ENCODE peak calls at places on chromosomes 2 and 18, in six cellular contexts. One of them, this sample, is unnamed. For H3K27me3, the result is how much of the 10 kb centered on the place peaks cover.

GRCh38 chr2:120820263-120820884 is 84.7 kb downstream of the GLI2 start:
- DNase-seq in gastrocnemius medialis: no peak
- DNase-seq in GM23338: no peak
- DNase-seq in prostate gland: no peak
- DNase-seq in GM23248: peak
- DNase-seq in colonic mucosa: no peak
- DNase-seq in this sample: peak

GRCh38 chr18:60984496-60984895 is 348.7 kb upstream of the CDH20 start:
- DNase-seq in gastrocnemius medialis: no peak
- DNase-seq in prostate gland: no peak
- DNase-seq in colonic mucosa: no peak
- DNase-seq in GM23248: no peak
- DNase-seq in GM23338: no peak
- DNase-seq in this sample: no peak

GRCh38 chr2:101173707-101174295 is 22.6 kb upstream of the TBC1D8 start:
- DNase-seq in prostate gland: no peak
- DNase-seq in GM23338: no peak
- DNase-seq in colonic mucosa: peak
- DNase-seq in gastrocnemius medialis: no peak
- DNase-seq in GM23248: no peak
- DNase-seq in this sample: no peak

GRCh38 chr2:207385903-207386302 is 143.9 kb upstream of the CREB1 start:
- DNase-seq in GM23338: no peak
- DNase-seq in colonic mucosa: no peak
- DNase-seq in prostate gland: no peak
- DNase-seq in gastrocnemius medialis: no peak
- DNase-seq in GM23248: peak
- DNase-seq in this sample: no peak

GRCh38 chr2:105575626-105576025 is 169.1 kb upstream of the NCK2 start:
- DNase-seq in prostate gland: no peak
- DNase-seq in gastrocnemius medialis: no peak
- DNase-seq in GM23248: peak
- DNase-seq in colonic mucosa: no peak
- DNase-seq in GM23338: no peak
- DNase-seq in this sample: no peak

GRCh38 chr18:31723998-31724711 is 36.5 kb downstream of the SLC25A52 start:
- DNase-seq in GM23248: peak
- DNase-seq in prostate gland: peak
- DNase-seq in gastrocnemius medialis: no peak
- DNase-seq in colonic mucosa: no peak
- DNase-seq in GM23338: no peak
- DNase-seq in this sample: no peak

GRCh38 chr2:44016282-44016681 is 20.5 kb upstream of the LRPPRC start:
- DNase-seq in prostate gland: no peak
- DNase-seq in GM23248: peak
- DNase-seq in GM23338: peak
- DNase-seq in gastrocnemius medialis: no peak
- DNase-seq in colonic mucosa: peak
- DNase-seq in this sample: peak

GRCh38 chr2:148533685-148534084 is 110.9 kb upstream of the EPC2 start:
- DNase-seq in GM23248: no peak
- DNase-seq in gastrocnemius medialis: no peak
- DNase-seq in colonic mucosa: no peak
- DNase-seq in GM23338: no peak
- DNase-seq in prostate gland: no peak
- DNase-seq in this sample: no peak

GRCh38 chr2:204863351-204863750 is 318.1 kb downstream of the PARD3B start:
- DNase-seq in prostate gland: no peak
- DNase-seq in colonic mucosa: no peak
- DNase-seq in GM23338: no peak
- DNase-seq in gastrocnemius medialis: no peak
- DNase-seq in GM23248: no peak
- DNase-seq in this sample: no peak

GRCh38 chr2:199148076-199148845 is 309.5 kb downstream of the SATB2 start:
- DNase-seq in GM23248: peak
- DNase-seq in colonic mucosa: no peak
- DNase-seq in GM23338: no peak
- DNase-seq in gastrocnemius medialis: no peak
- DNase-seq in prostate gland: no peak
- DNase-seq in this sample: no peak

GRCh38 chr2:73821227-73821626 is 7.5 kb upstream of the STAMBP start:
- DNase-seq in prostate gland: no peak
- DNase-seq in GM23338: no peak
- DNase-seq in colonic mucosa: no peak
- DNase-seq in gastrocnemius medialis: no peak
- DNase-seq in GM23248: no peak
- DNase-seq in this sample: no peak

GRCh38 chr2:59301466-59302402 is 1060.6 kb upstream of the FANCL start:
- DNase-seq in GM23248: peak
- DNase-seq in GM23338: peak
- DNase-seq in colonic mucosa: peak
- DNase-seq in prostate gland: peak
- DNase-seq in gastrocnemius medialis: no peak
- DNase-seq in this sample: peak

GRCh38 chr2:219951111-219951510 is 323.7 kb downstream of the SLC4A3 start:
- DNase-seq in colonic mucosa: no peak
- DNase-seq in gastrocnemius medialis: no peak
- DNase-seq in GM23338: no peak
- DNase-seq in GM23248: no peak
- DNase-seq in prostate gland: no peak
- DNase-seq in this sample: no peak

GRCh38 chr2:41994177-41994576 is 53.6 kb upstream of the PKDCC start:
- DNase-seq in colonic mucosa: no peak
- DNase-seq in prostate gland: no peak
- DNase-seq in GM23338: no peak
- DNase-seq in GM23248: peak
- DNase-seq in gastrocnemius medialis: no peak
- DNase-seq in this sample: no peak

GRCh38 chr2:151878655-151879563 is 50.7 kb upstream of the ARL5A start:
- DNase-seq in gastrocnemius medialis: no peak
- DNase-seq in prostate gland: no peak
- DNase-seq in colonic mucosa: no peak
- DNase-seq in GM23248: peak
- DNase-seq in GM23338: no peak
- DNase-seq in this sample: no peak

GRCh38 chr2:25091265-25091664 is 49.4 kb downstream of the EFR3B start:
- DNase-seq in GM23248: no peak
- DNase-seq in prostate gland: no peak
- DNase-seq in gastrocnemius medialis: no peak
- DNase-seq in GM23338: no peak
- DNase-seq in colonic mucosa: no peak
- DNase-seq in this sample: no peak

GRCh38 chr2:198880986-198881385 is 576.8 kb downstream of the SATB2 start:
- DNase-seq in colonic mucosa: no peak
- DNase-seq in GM23338: no peak
- DNase-seq in prostate gland: no peak
- DNase-seq in GM23248: no peak
- DNase-seq in gastrocnemius medialis: no peak
- DNase-seq in this sample: no peak

GRCh38 chr18:79704631-79705030 is 25.0 kb downstream of the CTDP1 start:
- DNase-seq in colonic mucosa: no peak
- DNase-seq in prostate gland: no peak
- DNase-seq in GM23248: no peak
- DNase-seq in GM23338: no peak
- DNase-seq in gastrocnemius medialis: no peak
- DNase-seq in this sample: no peak

GRCh38 chr2:97911210-97911921 is 84.4 kb downstream of the TMEM131 start:
- DNase-seq in GM23338: no peak
- DNase-seq in GM23248: peak
- DNase-seq in colonic mucosa: no peak
- DNase-seq in prostate gland: no peak
- DNase-seq in gastrocnemius medialis: no peak
- DNase-seq in this sample: no peak

GRCh38 chr2:36348721-36349120 is 6.9 kb upstream of the CRIM1 start:
- DNase-seq in GM23248: no peak
- DNase-seq in gastrocnemius medialis: no peak
- DNase-seq in colonic mucosa: no peak
- DNase-seq in GM23338: no peak
- DNase-seq in prostate gland: no peak
- DNase-seq in this sample: no peak

GRCh38 chr2:8303322-8303832 is 378.5 kb upstream of the ID2 start:
- DNase-seq in gastrocnemius medialis: peak
- DNase-seq in prostate gland: peak
- DNase-seq in colonic mucosa: peak
- DNase-seq in GM23248: no peak
- DNase-seq in GM23338: no peak
- DNase-seq in this sample: no peak

GRCh38 chr2:237665713-237666143 is 38.3 kb downstream of the LRRFIP1 start:
- DNase-seq in prostate gland: no peak
- DNase-seq in GM23338: peak
- DNase-seq in GM23248: no peak
- DNase-seq in colonic mucosa: no peak
- DNase-seq in gastrocnemius medialis: no peak
- DNase-seq in this sample: peak

GRCh38 chr2:33633295-33633694 is 34.2 kb upstream of the FAM98A start:
- DNase-seq in prostate gland: no peak
- DNase-seq in GM23338: no peak
- DNase-seq in colonic mucosa: no peak
- DNase-seq in GM23248: no peak
- DNase-seq in gastrocnemius medialis: no peak
- DNase-seq in this sample: no peak

GRCh38 chr2:31893093-31893492 is 117.7 kb downstream of the MEMO1 start:
- DNase-seq in colonic mucosa: no peak
- DNase-seq in GM23248: no peak
- DNase-seq in gastrocnemius medialis: no peak
- DNase-seq in prostate gland: no peak
- DNase-seq in GM23338: peak
- DNase-seq in this sample: no peak

GRCh38 chr2:214126135-214126534 is 284.7 kb upstream of the VWC2L start:
- DNase-seq in GM23338: peak
- DNase-seq in colonic mucosa: no peak
- DNase-seq in gastrocnemius medialis: no peak
- DNase-seq in GM23248: peak
- DNase-seq in prostate gland: no peak
- DNase-seq in this sample: no peak

GRCh38 chr2:106339156-106339555 is 129.1 kb downstream of the RGPD3 start:
- DNase-seq in colonic mucosa: no peak
- DNase-seq in gastrocnemius medialis: no peak
- DNase-seq in GM23338: no peak
- DNase-seq in GM23248: no peak
- DNase-seq in prostate gland: no peak
- DNase-seq in this sample: no peak

GRCh38 chr2:111896576-111896975 is 1.8 kb upstream of the MERTK start:
- DNase-seq in gastrocnemius medialis: no peak
- DNase-seq in prostate gland: peak
- DNase-seq in GM23338: no peak
- DNase-seq in colonic mucosa: no peak
- DNase-seq in GM23248: no peak
- DNase-seq in this sample: no peak
- H3K27me3 ChIP-seq in gastrocnemius medialis: under half
- H3K27me3 ChIP-seq in prostate gland: under half
- H3K27me3 ChIP-seq in GM23338: under half
- H3K27me3 ChIP-seq in colonic mucosa: under half
- H3K27me3 ChIP-seq in GM23248: under half
- H3K27me3 ChIP-seq in this sample: under half

DNA sequence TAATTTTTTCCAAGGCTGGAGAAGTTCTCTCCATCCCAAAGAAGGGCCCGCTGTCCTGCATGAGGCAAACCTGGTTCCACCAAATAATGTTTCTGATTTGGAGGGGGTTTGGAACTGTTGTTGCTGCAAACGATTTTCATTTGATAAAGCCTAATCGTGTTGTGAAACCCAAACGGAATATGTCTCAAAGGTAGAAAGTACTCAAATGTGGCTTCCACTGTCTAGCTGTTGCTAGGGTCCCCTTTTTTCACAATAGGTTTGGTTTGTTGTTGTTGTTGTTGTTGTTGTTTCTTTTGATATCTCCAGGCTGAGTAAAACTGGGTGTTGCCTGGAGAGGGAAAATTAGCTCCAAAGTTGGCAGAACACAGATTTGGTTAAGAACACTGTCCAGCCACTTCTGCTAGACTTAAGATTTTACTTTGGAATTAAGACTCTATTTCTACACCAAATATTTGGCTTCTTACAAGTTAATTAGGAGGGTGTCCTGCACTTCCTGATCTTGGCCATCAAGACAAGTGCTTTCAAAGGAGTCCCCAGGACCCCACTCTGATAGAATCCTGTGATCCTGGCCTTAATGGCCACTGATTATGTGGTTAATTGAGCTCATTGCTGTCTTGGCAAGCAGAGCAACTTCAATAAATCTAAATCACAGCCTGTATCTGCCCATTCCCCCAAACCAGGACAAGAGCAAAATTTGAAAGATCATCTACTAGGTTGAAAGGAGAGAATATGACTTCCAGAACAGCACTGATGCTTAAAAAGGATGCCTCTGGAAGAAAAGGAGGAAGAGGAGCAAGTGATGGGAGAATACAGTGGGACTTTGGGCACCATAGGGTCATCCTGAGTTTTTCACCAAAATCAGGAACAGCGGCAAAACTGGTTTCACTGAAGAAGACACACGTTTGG is 3.3 kb upstream of the HOXD13 start:
- DNase-seq in GM23338: no peak
- DNase-seq in prostate gland: no peak
- DNase-seq in GM23248: no peak
- DNase-seq in colonic mucosa: no peak
- DNase-seq in gastrocnemius medialis: no peak
- DNase-seq in this sample: no peak
- H3K27me3 ChIP-seq in GM23338: half or more
- H3K27me3 ChIP-seq in prostate gland: under half
- H3K27me3 ChIP-seq in GM23248: under half
- H3K27me3 ChIP-seq in colonic mucosa: half or more
- H3K27me3 ChIP-seq in gastrocnemius medialis: half or more
- H3K27me3 ChIP-seq in this sample: half or more

DNA sequence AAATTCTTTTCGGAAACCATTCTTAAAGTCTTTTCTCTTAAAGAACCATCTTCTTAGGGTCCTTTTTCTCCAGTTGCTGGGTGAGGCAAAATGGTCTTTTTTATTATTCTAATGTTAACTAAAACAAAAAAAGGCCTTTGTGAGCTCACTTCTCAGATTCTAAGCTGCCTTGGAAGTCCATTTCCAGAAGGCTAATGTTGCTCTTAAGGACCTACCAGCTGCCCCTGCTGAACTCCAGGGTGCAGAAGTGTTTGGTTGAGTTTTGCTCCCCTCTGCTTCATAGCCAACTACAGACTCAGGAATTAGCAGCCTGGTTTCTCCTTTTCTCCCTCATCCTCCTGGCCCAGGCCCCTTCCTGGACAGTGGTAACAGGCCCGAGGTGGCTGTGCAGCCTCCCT is 23.4 kb downstream of the APCDD1 start:
- DNase-seq in gastrocnemius medialis: no peak
- DNase-seq in GM23248: no peak
- DNase-seq in prostate gland: no peak
- DNase-seq in GM23338: peak
- DNase-seq in colonic mucosa: no peak
- DNase-seq in this sample: no peak
- H3K27me3 ChIP-seq in gastrocnemius medialis: under half
- H3K27me3 ChIP-seq in GM23248: under half
- H3K27me3 ChIP-seq in prostate gland: under half
- H3K27me3 ChIP-seq in GM23338: half or more
- H3K27me3 ChIP-seq in colonic mucosa: under half
- H3K27me3 ChIP-seq in this sample: under half

DNA sequence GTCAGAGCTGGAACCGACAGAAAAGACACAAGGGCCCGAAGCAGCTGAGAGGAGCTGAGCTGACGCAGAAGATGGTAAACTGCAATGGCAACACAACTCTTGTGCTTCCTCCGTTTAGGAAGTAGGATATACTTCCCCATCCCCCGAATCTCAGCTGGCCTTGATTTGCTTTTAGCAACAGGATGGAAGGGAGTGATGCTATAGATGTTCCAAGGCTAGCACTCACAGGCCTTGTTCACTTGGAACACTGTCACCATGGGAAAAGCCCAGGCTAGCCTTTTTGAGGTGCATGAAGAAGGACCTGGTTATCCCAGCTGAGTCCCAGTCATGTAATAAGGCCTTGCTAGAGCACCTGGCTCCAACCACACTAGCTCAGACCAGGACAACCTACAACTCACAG is 26.0 kb downstream of the STAT1 start:
- DNase-seq in prostate gland: no peak
- DNase-seq in gastrocnemius medialis: no peak
- DNase-seq in GM23338: no peak
- DNase-seq in colonic mucosa: no peak
- DNase-seq in GM23248: no peak
- DNase-seq in this sample: no peak
- H3K27me3 ChIP-seq in prostate gland: under half
- H3K27me3 ChIP-seq in gastrocnemius medialis: under half
- H3K27me3 ChIP-seq in GM23338: under half
- H3K27me3 ChIP-seq in colonic mucosa: under half
- H3K27me3 ChIP-seq in GM23248: under half
- H3K27me3 ChIP-seq in this sample: under half

This sample was measured in neuronal stem cell.